ENCODE peak calls at places on chromosomes 2 and 18, in eight cellular contexts. D is SW 1271, N is HEK293T, Y is neural progenitor cell, X is ELF-1, G is EH, Z is NCI-H1105, E is EL. P is an unnamed sample.

GRCh38 chr2:222042666-222043065 is 256.1 kb downstream of the PAX3 start:
- DNase-seq in D (no peak), N (no peak), Y (no peak), X (no peak), G (no peak), Z (no peak), E (no peak), P (no peak)

GRCh38 chr2:170461875-170462274 is 253.3 kb upstream of the SP5 start:
- DNase-seq in D (no peak), N (no peak), Y (peak; percentile 20), X (peak; percentile 44), G (no peak), Z (no peak), E (no peak), P (no peak)

GRCh38 chr2:86082768-86083167 is 22.9 kb downstream of the POLR1A start:
- DNase-seq in D (no peak), N (no peak), Y (no peak), X (no peak), G (no peak), Z (no peak), E (no peak), P (no peak)

GRCh38 chr2:607709-608108 is 69.5 kb downstream of the TMEM18 start:
- DNase-seq in D (no peak), N (no peak), Y (no peak), X (no peak), G (no peak), Z (no peak), E (no peak), P (no peak)

GRCh38 chr2:45315881-45316280 is 295.2 kb downstream of the SRBD1 start:
- DNase-seq in D (no peak), N (no peak), Y (no peak), X (no peak), G (peak; percentile 84), Z (no peak), E (peak; percentile 69), P (peak; percentile 56)

GRCh38 chr2:182186132-182186735 is 200.6 kb downstream of the PPP1R1C start:
- DNase-seq in D (no peak), N (peak; percentile 12), Y (peak; percentile 34), X (no peak), G (peak; percentile 50), Z (peak; percentile 58), E (peak; percentile 45), P (peak; percentile 19)

GRCh38 chr2:201419986-201420385 is 31.3 kb downstream of the TRAK2 start:
- DNase-seq in D (no peak), N (no peak), Y (no peak), X (no peak), G (no peak), Z (no peak), E (no peak), P (no peak)

GRCh38 chr2:141341444-141341843 is 789.4 kb downstream of the LRP1B start:
- DNase-seq in D (no peak), N (no peak), Y (no peak), X (no peak), G (peak; percentile 97), Z (no peak), E (peak; percentile 82), P (peak; percentile 80)

GRCh38 chr2:231129216-231129615 is 4.4 kb upstream of the HTR2B start:
- DNase-seq in D (no peak), N (no peak), Y (no peak), X (no peak), G (peak; percentile 27), Z (no peak), E (no peak), P (no peak)

GRCh38 chr2:187499941-187500532 is 52.0 kb upstream of the CALCRL start:
- DNase-seq in D (no peak), N (peak; percentile 44), Y (peak; percentile 69), X (no peak), G (peak; percentile 69), Z (peak; percentile 43), E (peak; percentile 63), P (peak; percentile 29)

GRCh38 chr2:35443087-35443486 is 912.5 kb upstream of the CRIM1 start:
- DNase-seq in D (no peak), N (no peak), Y (no peak), X (no peak), G (no peak), Z (no peak), E (no peak), P (no peak)

GRCh38 chr2:62569907-62570793 is 64.2 kb upstream of the TMEM17 start:
- DNase-seq in D (no peak), N (no peak), Y (peak; percentile 24), X (peak; percentile 8), G (no peak), Z (no peak), E (no peak), P (no peak)

GRCh38 chr2:215830313-215830712 is 183.0 kb downstream of the MREG start:
- DNase-seq in D (no peak), N (no peak), Y (no peak), X (no peak), G (peak; percentile 35), Z (no peak), E (peak; percentile 35), P (peak; percentile 50)

GRCh38 chr2:70779911-70780580 is 10.4 kb downstream of the FIGLA start:
- DNase-seq in D (no peak), N (no peak), Y (no peak), X (no peak), G (peak; percentile 44), Z (no peak), E (peak; percentile 38), P (peak; percentile 22)

GRCh38 chr18:10475633-10476388 is 21.4 kb downstream of the APCDD1 start:
- DNase-seq in D (no peak), N (no peak), Y (no peak), X (no peak), G (no peak), Z (no peak), E (no peak), P (no peak)

GRCh38 chr2:140275427-140275826 is 1495.2 kb upstream of the NXPH2 start:
- DNase-seq in D (no peak), N (peak; percentile 10), Y (no peak), X (no peak), G (no peak), Z (no peak), E (no peak), P (no peak)